ENCODE peak calls at places on chromosomes 6 and 20, in nine cellular contexts. H, O, A, E, N, R, M, K and D are unnamed samples.

GRCh38 chr20:8126190-8126589 is 5.9 kb upstream of the PLCB1 start:
- DNase-seq in N (no peak), E (no peak), A (no peak), O (no peak), K (no peak), H (no peak), R (no peak), M (no peak), D (no peak)

GRCh38 chr6:55980627-55981211 is 105.3 kb upstream of the BMP5 start:
- DNase-seq in N (no peak), K (no peak), O (peak), E (peak), R (peak), A (no peak), H (no peak), M (peak), D (no peak)

GRCh38 chr6:29764422-29765196 is 41.4 kb downstream of the HLA-F start:
- DNase-seq in H (no peak), N (no peak), E (no peak), R (peak), M (no peak), A (no peak), O (no peak), K (no peak), D (no peak)

GRCh38 chr20:31719644-31720485 is 2.8 kb downstream of the BCL2L1 start:
- DNase-seq in A (no peak), N (peak), E (no peak), K (no peak), O (no peak), M (no peak), H (no peak), R (peak), D (no peak)

GRCh38 chr6:129844118-129844891 is 16.8 kb downstream of the TMEM244 start:
- DNase-seq in M (peak), O (no peak), H (no peak), A (no peak), N (no peak), E (no peak), K (no peak), R (peak), D (no peak)

GRCh38 chr20:51172558-51173428 is 149.9 kb upstream of the KCNG1 start:
- DNase-seq in E (no peak), R (no peak), H (no peak), M (no peak), A (no peak), O (no peak), N (no peak), K (peak), D (no peak)

GRCh38 chr6:108781419-108782110 is 66.7 kb upstream of the ARMC2 start:
- DNase-seq in H (no peak), R (peak), N (no peak), A (no peak), O (no peak), E (no peak), K (no peak), M (no peak), D (no peak)

GRCh38 chr20:36217226-36217625 is 19.1 kb upstream of the AAR2 start:
- DNase-seq in R (no peak), M (no peak), H (no peak), A (no peak), O (no peak), N (no peak), E (no peak), K (no peak), D (no peak)

GRCh38 chr20:62097881-62098407 is 24.3 kb upstream of the LSM14B start:
- DNase-seq in K (no peak), A (no peak), M (no peak), O (no peak), R (no peak), N (no peak), H (no peak), E (peak), D (no peak)

GRCh38 chr6:145878591-145879295 is 64.1 kb upstream of the FBXO30 start:
- DNase-seq in O (no peak), E (no peak), K (no peak), A (no peak), N (no peak), M (peak), H (no peak), R (peak), D (no peak)

GRCh38 chr20:23187759-23188158 is 101.6 kb upstream of the CD93 start:
- DNase-seq in H (no peak), R (no peak), M (no peak), O (peak), N (peak), A (no peak), E (no peak), K (no peak), D (no peak)

GRCh38 chr6:73558624-73559398 is 38.0 kb upstream of the EEF1A1 start:
- DNase-seq in N (no peak), M (no peak), A (no peak), K (no peak), E (no peak), H (no peak), O (no peak), R (no peak), D (no peak)

GRCh38 chr20:24097506-24098245 is 109.1 kb upstream of the GGTLC1 start:
- DNase-seq in N (no peak), A (no peak), E (no peak), K (no peak), M (no peak), R (no peak), H (no peak), O (no peak), D (no peak)

GRCh38 chr6:6875818-6876470 is 231.8 kb upstream of the RREB1 start:
- DNase-seq in R (peak), M (no peak), K (no peak), A (no peak), N (no peak), O (no peak), E (no peak), H (no peak), D (no peak)

GRCh38 chr6:80520195-80520594 is 413.7 kb downstream of the BCKDHB start:
- DNase-seq in H (no peak), K (no peak), A (no peak), M (peak), E (no peak), O (no peak), R (peak), N (no peak), D (no peak)

GRCh38 chr6:155701342-155701741 is 245.7 kb upstream of the NOX3 start:
- DNase-seq in R (no peak), M (no peak), K (no peak), E (no peak), O (no peak), N (no peak), H (no peak), A (no peak), D (no peak)

GRCh38 chr6:121826156-121826810 is 390.8 kb downstream of the GJA1 start:
- DNase-seq in O (no peak), K (no peak), E (no peak), M (peak), R (peak), H (no peak), N (no peak), A (no peak), D (no peak)

GRCh38 chr6:137823826-137824501 is 43.1 kb upstream of the TNFAIP3 start:
- DNase-seq in R (peak), M (no peak), E (no peak), H (peak), O (peak), N (no peak), K (peak), A (no peak), D (peak)

GRCh38 chr6:169289671-169290408 is 36.2 kb upstream of the THBS2 start:
- DNase-seq in O (peak), A (no peak), M (no peak), N (peak), R (peak), K (peak), H (no peak), E (no peak), D (peak)

GRCh38 chr20:36153754-36154695 is 515 bp upstream of the EPB41L1 start:
- DNase-seq in O (peak), A (no peak), N (peak), H (no peak), M (peak), R (peak), E (peak), K (peak), D (no peak)

DNA sequence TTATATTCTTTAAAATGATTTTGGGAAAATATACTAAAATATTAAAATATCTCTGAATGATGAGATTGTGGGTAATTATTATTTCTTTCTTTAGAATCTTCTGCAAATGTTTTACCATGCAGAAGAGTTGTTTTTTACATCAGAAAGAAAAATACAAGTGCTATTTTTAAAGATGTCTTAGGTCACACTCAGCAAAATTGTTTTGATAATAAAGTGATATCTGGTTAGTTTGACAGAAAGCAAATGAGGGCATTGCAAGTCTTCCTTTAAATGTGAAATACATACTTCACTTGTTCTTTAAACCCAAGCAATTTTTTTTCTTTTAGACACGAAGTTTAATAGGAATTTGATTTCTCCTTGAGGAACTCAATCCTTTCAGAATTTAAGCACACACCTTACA is 43.6 kb upstream of the STXBP5 start:
- DNase-seq in K (no peak), O (no peak), H (no peak), R (no peak), E (no peak), A (no peak), N (no peak), M (no peak), D (no peak)
- TF ChIP-seq CTCF in K (no peak), O (no peak), H (no peak), R (no peak), E (no peak), A (no peak), N (no peak), M (no peak), D (no peak)

GRCh38 chr20:13784893-13785715 is at the start of the genes ESF1 and NDUFAF5:
- DNase-seq in M (peak), K (peak), R (peak), H (peak), O (peak), N (peak), A (peak), E (peak), D (peak)
- TF ChIP-seq CTCF in M (no peak), K (no peak), R (no peak), H (no peak), O (no peak), N (no peak), A (no peak), E (no peak), D (no peak)

DNA sequence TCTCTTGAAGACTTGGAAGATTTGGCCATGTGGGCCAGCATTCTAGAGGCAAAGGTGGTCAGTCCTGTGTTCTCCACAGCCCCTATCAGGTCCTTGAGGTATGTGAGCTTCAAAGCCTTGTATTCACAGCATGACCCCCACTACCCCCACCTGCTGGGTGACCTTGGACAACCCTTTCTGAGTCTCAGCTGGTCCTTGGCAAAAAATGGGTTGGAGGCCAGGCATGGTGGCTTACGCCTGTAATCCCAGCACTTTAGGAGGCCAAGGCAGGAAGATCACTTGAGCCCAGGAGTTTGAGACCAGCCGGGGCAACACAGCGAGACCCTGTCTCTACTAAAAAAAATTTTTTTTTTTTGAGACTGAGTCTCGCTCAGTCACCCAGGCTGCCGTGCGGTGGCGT is 42.6 kb downstream of the UBE2V1 start:
- DNase-seq in R (no peak), O (no peak), H (no peak), E (no peak), M (no peak), A (no peak), N (no peak), K (no peak), D (no peak)
- TF ChIP-seq CTCF in R (no peak), O (no peak), H (no peak), E (no peak), M (no peak), A (no peak), N (no peak), K (no peak), D (no peak)

DNA sequence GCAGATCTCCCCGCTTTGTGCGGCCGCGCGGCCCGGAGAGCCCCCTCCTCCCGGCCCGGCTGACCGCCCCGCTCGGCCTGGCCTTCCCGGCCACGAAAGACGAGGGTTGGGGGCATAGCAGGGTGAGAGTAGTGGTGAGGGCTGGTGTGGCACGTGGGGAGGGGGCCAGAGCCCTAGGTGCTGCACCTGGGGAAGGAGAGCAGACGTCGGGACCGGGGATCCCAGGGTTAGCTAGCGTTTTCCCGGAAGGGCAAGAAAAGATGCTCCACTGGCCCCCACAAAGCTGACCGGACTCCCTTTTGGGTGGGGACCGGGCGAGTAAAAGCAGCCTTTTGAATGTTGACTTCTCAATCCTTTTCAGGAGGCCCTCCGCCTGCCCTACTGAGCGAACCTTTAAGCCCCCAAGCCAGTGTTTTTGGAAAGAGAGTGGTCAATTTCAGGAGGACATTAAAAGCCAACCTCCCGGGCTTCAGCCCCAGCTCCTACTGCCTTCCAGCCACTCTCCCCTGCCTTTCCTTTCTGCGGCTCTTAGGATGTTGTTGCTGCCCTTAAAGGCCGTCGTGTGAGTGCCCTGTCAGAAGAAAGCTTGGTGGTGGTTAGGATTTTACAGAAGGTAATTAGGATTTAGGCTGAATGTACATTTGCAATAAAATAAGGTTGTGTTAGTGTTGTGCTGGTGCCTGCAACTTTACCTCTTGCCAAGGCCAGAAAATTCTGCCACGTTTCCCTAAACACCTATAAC is 652 bp upstream of the BACH2 start:
- DNase-seq in H (no peak), M (no peak), E (no peak), N (no peak), O (no peak), K (no peak), A (no peak), R (no peak), D (no peak)
- TF ChIP-seq CTCF in H (no peak), M (no peak), E (no peak), N (no peak), O (no peak), K (no peak), A (no peak), R (no peak), D (no peak)

GRCh38 chr20:21125072-21125848 is 622 bp upstream of the KIZ start:
- DNase-seq in E (peak), A (no peak), N (no peak), K (no peak), O (peak), R (peak), M (no peak), H (no peak), D (no peak)
- TF ChIP-seq CTCF in E (no peak), A (no peak), N (no peak), K (no peak), O (no peak), R (peak), M (no peak), H (no peak), D (peak)

GRCh38 chr6:692356-692851 is 535 bp downstream of the EXOC2 start:
- DNase-seq in A (peak), K (peak), E (peak), O (no peak), M (peak), H (peak), R (peak), N (no peak), D (no peak)

GRCh38 chr6:693737-694038 is 749 bp upstream of the EXOC2 start:
- DNase-seq in O (no peak), K (no peak), E (no peak), R (no peak), A (no peak), N (no peak), H (no peak), M (no peak), D (no peak)

GRCh38 chr6:689223-689622 is 3.7 kb downstream of the EXOC2 start:
- DNase-seq in R (no peak), N (no peak), A (no peak), O (no peak), E (no peak), M (no peak), K (no peak), H (no peak), D (no peak)

DNA sequence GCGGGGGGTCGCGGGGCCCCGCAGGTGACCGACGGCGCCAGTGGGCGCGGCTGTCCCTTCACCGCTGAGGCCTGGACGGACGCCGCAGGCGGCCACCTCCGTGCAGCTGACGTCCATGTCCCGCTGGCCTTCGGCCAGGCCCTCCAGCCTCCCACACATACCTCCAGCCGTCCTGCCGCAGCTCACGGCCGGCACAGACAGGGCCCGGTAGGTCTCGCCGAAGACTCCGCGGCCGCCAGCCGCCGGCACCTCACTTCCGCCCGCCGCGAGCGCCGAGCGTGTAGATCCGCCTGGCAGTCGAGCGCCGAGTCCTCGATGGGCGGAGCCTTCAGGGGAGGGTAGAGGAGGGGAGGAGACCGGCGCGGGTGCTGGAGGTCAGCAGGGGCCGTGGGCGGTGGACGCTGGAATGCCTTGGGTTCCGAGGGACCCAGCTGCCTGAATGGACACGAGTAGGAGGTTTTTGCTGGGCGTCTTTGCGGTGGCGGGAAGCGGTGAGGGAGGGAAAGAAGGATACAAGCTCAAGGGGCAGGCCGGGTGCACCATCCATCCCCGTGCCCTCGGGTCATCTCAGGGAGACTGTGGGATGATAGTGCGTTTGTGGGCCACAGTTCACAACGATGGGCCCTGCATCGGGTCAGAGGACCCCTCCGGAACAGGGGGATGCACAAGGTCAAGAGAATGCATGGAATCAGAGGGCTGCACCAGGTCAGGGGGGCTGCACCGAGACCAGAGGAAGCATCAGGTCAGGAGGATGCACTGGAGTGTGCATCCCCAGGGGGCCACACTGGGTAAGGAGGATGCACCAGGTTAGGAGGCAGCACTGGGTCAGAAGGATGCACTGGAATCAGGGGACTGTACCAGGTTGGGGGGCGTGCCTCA is at the start of gene EXOC2:
- DNase-seq in E (peak), R (peak), N (peak), O (peak), H (peak), A (peak), K (peak), M (peak), D (peak)
- TF ChIP-seq CTCF in E (no peak), R (no peak), N (no peak), O (no peak), H (no peak), A (no peak), K (no peak), M (no peak), D (no peak)

GRCh38 chr6:126605089-126605488 is 265.2 kb downstream of the CENPW start:
- DNase-seq in N (no peak), M (no peak), O (no peak), R (no peak), K (no peak), H (no peak), E (no peak), A (no peak), D (no peak)
- TF ChIP-seq CTCF in N (no peak), M (no peak), O (no peak), R (no peak), K (no peak), H (no peak), E (no peak), A (no peak), D (no peak)